ENCODE peak calls at places on chromosomes 3 and 15, in nine cellular contexts. K is breast epithelium, R is kidney epithelial cell, T is NCI-H1092 treated with DMSO at 0.1 percent for 48 hours, H is NB4, W is cardiac muscle cell, L is HuH-7, C is thoracic aorta, F is EL. E is an unnamed sample.

GRCh38 chr15:49644364-49644794 is 23.5 kb downstream of the DTWD1 start:
- DNase-seq in K (no peak), R (no peak), T (peak; percentile 14), H (no peak), W (no peak), L (no peak), C (no peak), F (peak; percentile 43), E (no peak)

GRCh38 chr15:90883971-90884718 is at the start of gene FES:
- DNase-seq in K (peak; percentile 65), R (no peak), T (no peak), H (peak; percentile 94), W (peak; percentile 60), L (no peak), C (no peak), F (peak; percentile 60), E (no peak)

GRCh38 chr15:33994005-33994615 is 25.8 kb downstream of the CHRM5 start:
- DNase-seq in K (no peak), R (no peak), T (peak; percentile 6), H (peak; percentile 55), W (peak; percentile 28), L (peak; percentile 9), C (no peak), F (peak; percentile 26), E (no peak)

GRCh38 chr3:71514621-71515020 is 68.9 kb downstream of the FOXP1 start:
- DNase-seq in K (no peak), R (no peak), T (no peak), H (no peak), W (no peak), L (no peak), C (no peak), F (peak; percentile 28), E (no peak)

GRCh38 chr3:13040381-13041074 is 32.7 kb downstream of the IQSEC1 start:
- DNase-seq in K (no peak), R (no peak), T (no peak), H (no peak), W (no peak), L (no peak), C (no peak), F (no peak), E (no peak)

GRCh38 chr3:197432407-197433127 is 123.2 kb downstream of the BDH1 start:
- DNase-seq in K (no peak), R (no peak), T (no peak), H (no peak), W (no peak), L (no peak), C (no peak), F (no peak), E (no peak)

GRCh38 chr3:9380014-9380413 is 17.2 kb downstream of the THUMPD3 start:
- DNase-seq in K (no peak), R (no peak), T (no peak), H (no peak), W (no peak), L (no peak), C (no peak), F (no peak), E (no peak)

GRCh38 chr15:34367128-34368081 is at the start of gene LPCAT4:
- DNase-seq in K (peak; percentile 86), R (peak; percentile 35), T (peak; percentile 81), H (peak; percentile 93), W (peak; percentile 94), L (peak; percentile 69), C (peak; percentile 64), F (peak; percentile 87), E (peak; percentile 60)

GRCh38 chr15:29677871-29678431 is 144.3 kb downstream of the TJP1 start:
- DNase-seq in K (no peak), R (no peak), T (peak; percentile 64), H (no peak), W (no peak), L (no peak), C (no peak), F (no peak), E (peak; percentile 45)

E was measured in SHP77 treated with DMSO at 0.1 percent for 48 hours.